ENCODE peak calls at places on chromosomes 1 and 21, in ten cellular contexts. V, L, Q, P, G, O, K, T, Z and R are unnamed samples.

GRCh38 chr21:30719401-30719800 is 824 bp upstream of the KRTAP21-3 start:
- DNase-seq in O (no peak), T (peak; percentile 8), V (no peak), K (no peak), L (no peak), Q (no peak), P (no peak), Z (no peak), G (no peak), R (no peak)

GRCh38 chr1:27970401-27970800 is 10.6 kb downstream of the XKR8 start:
- DNase-seq in L (no peak), Z (no peak), T (no peak), Q (no peak), P (no peak), G (no peak), V (peak; percentile 28), K (peak; percentile 74), O (no peak), R (peak; percentile 74)

GRCh38 chr1:47436979-47437517 is 796 bp upstream of the FOXD2 start:
- DNase-seq in K (peak; percentile 4), G (no peak), Q (no peak), L (no peak), V (no peak), T (no peak), O (no peak), P (no peak), Z (no peak), R (no peak)

GRCh38 chr1:71589005-71589404 is 508.2 kb upstream of the ZRANB2 start:
- DNase-seq in K (no peak), Z (no peak), Q (no peak), V (no peak), T (no peak), O (no peak), G (no peak), L (no peak), P (no peak), R (no peak)

GRCh38 chr1:91133240-91133639 is 111.4 kb upstream of the ZNF644 start:
- DNase-seq in T (no peak), O (no peak), G (no peak), P (no peak), K (no peak), Q (no peak), L (no peak), V (no peak), Z (no peak), R (no peak)

GRCh38 chr1:110540891-110541685 is 22.1 kb upstream of the KCNA10 start:
- DNase-seq in L (no peak), G (no peak), Z (no peak), V (no peak), O (no peak), Q (no peak), K (no peak), T (no peak), P (no peak), R (no peak)

GRCh38 chr1:53896673-53897229 is 2.8 kb downstream of the DIO1 start:
- DNase-seq in L (no peak), V (peak; percentile 81), G (no peak), T (no peak), Z (no peak), O (no peak), K (no peak), Q (no peak), P (no peak), R (no peak)

GRCh38 chr1:200886590-200886989 is 8.1 kb upstream of the INAVA start:
- DNase-seq in T (no peak), Q (no peak), L (no peak), K (no peak), V (no peak), P (no peak), Z (no peak), G (no peak), O (no peak), R (no peak)

GRCh38 chr1:168693872-168694238 is 35.2 kb downstream of the DPT start:
- DNase-seq in V (no peak), L (no peak), K (no peak), P (no peak), Z (no peak), O (no peak), T (no peak), Q (no peak), G (no peak), R (no peak)

GRCh38 chr1:12142891-12143630 is 23.7 kb upstream of the TNFRSF1B start:
- DNase-seq in K (no peak), G (no peak), P (peak; percentile 67), O (no peak), Z (no peak), T (no peak), Q (no peak), L (no peak), V (no peak), R (peak; percentile 53)

GRCh38 chr1:93576346-93576745 is 105.3 kb downstream of the BCAR3 start:
- DNase-seq in K (peak; percentile 85), L (peak; percentile 59), P (no peak), T (no peak), V (peak; percentile 81), Z (no peak), Q (no peak), O (peak; percentile 96), G (peak; percentile 27), R (no peak)

GRCh38 chr21:17270234-17270633 is 242.6 kb upstream of the CXADR start:
- DNase-seq in K (no peak), T (peak; percentile 2), Q (no peak), L (peak; percentile 23), G (peak; percentile 2), P (peak; percentile 60), O (peak; percentile 7), Z (no peak), V (peak; percentile 61), R (peak; percentile 25)

GRCh38 chr1:231192620-231193163 is 30.8 kb downstream of the TRIM67 start:
- DNase-seq in T (no peak), V (no peak), P (no peak), O (no peak), K (no peak), Z (no peak), G (peak; percentile 13), L (peak; percentile 80), Q (no peak), R (no peak)

GRCh38 chr1:53728196-53728595 is 10.8 kb downstream of the GLIS1 start:
- DNase-seq in V (no peak), Z (no peak), L (no peak), P (no peak), T (no peak), O (no peak), G (no peak), K (no peak), Q (no peak), R (no peak)

GRCh38 chr1:205942631-205943159 is 561 bp downstream of the SLC26A9 start:
- DNase-seq in Z (no peak), K (no peak), Q (no peak), G (no peak), T (no peak), V (no peak), O (no peak), P (no peak), L (no peak), R (no peak)

GRCh38 chr1:97093742-97094141 is 372.2 kb downstream of the PTBP2 start:
- DNase-seq in Z (no peak), P (no peak), G (no peak), O (no peak), V (peak; percentile 43), L (no peak), K (no peak), Q (no peak), T (no peak), R (no peak)

GRCh38 chr1:43205671-43206070 is 33.5 kb downstream of the CFAP57 start:
- DNase-seq in L (no peak), V (no peak), Q (no peak), O (no peak), T (no peak), Z (no peak), G (no peak), P (no peak), K (no peak), R (no peak)

GRCh38 chr1:207938016-207938415 is 27.1 kb upstream of the CD34 start:
- DNase-seq in P (no peak), T (no peak), V (no peak), Z (no peak), L (no peak), K (no peak), Q (no peak), G (no peak), O (no peak), R (no peak)

GRCh38 chr1:68819190-68819829 is 322.4 kb upstream of the DEPDC1 start:
- DNase-seq in Q (no peak), O (peak; percentile 73), Z (no peak), K (no peak), L (no peak), V (no peak), G (no peak), P (no peak), T (no peak), R (no peak)